ENCODE peak calls at places on chromosome 17, in six cellular contexts. B is HFFc6, M is adrenal gland, H is glutamatergic neuron, Q is fibroblast of pulmonary artery, G is omental fat pad. Z is an unnamed sample.

GRCh38 chr17:37375685-37376084 is at the start of gene C17orf78:
- DNase-seq in B (no peak), M (no peak), H (no peak), Q (no peak), G (no peak), Z (no peak)

GRCh38 chr17:78131172-78132085 is 858 bp downstream of the TMC8 start:
- DNase-seq in B (no peak), M (no peak), H (no peak), Q (no peak), G (no peak), Z (no peak)

GRCh38 chr17:6254036-6254435 is 180.9 kb downstream of the AIPL1 start:
- DNase-seq in B (no peak), M (no peak), H (no peak), Q (no peak), G (no peak), Z (no peak)

GRCh38 chr17:81448442-81448841 is 53.2 kb downstream of the BAHCC1 start:
- DNase-seq in B (no peak), M (no peak), H (no peak), Q (no peak), G (no peak), Z (no peak)

GRCh38 chr17:39927101-39927927 is at the start of the genes LRRC3C and ORMDL3:
- DNase-seq in B (peak; percentile 89), M (peak; percentile 95), H (peak; percentile 94), Q (peak; percentile 94), G (peak; percentile 71), Z (peak; percentile 92)

GRCh38 chr17:31859487-31860008 is 504 bp upstream of the COPRS start:
- DNase-seq in B (no peak), M (no peak), H (no peak), Q (no peak), G (no peak), Z (no peak)

GRCh38 chr17:7119314-7119713 is 4.7 kb upstream of the ASGR2 start:
- DNase-seq in B (no peak), M (peak; percentile 14), H (no peak), Q (no peak), G (no peak), Z (no peak)

GRCh38 chr17:64216030-64216384 is 47.1 kb downstream of the TEX2 start:
- DNase-seq in B (peak; percentile 60), M (no peak), H (no peak), Q (peak; percentile 58), G (no peak), Z (no peak)

GRCh38 chr17:36880506-36880905 is 56.8 kb upstream of the LHX1 start:
- DNase-seq in B (no peak), M (no peak), H (no peak), Q (no peak), G (no peak), Z (no peak)

GRCh38 chr17:55110521-55110920 is 142.0 kb downstream of the STXBP4 start:
- DNase-seq in B (no peak), M (no peak), H (no peak), Q (no peak), G (no peak), Z (no peak)

GRCh38 chr17:75316253-75316652 is 27.0 kb upstream of the SLC25A19 start:
- DNase-seq in B (no peak), M (no peak), H (no peak), Q (no peak), G (no peak), Z (no peak)

GRCh38 chr17:61947367-61948078 is 19.7 kb upstream of the INTS2 start:
- DNase-seq in B (no peak), M (no peak), H (no peak), Q (no peak), G (no peak), Z (no peak)

GRCh38 chr17:21252875-21253645 is at the start of gene NATD1:
- DNase-seq in B (peak; percentile 58), M (peak; percentile 93), H (peak; percentile 80), Q (peak; percentile 86), G (peak; percentile 83), Z (peak; percentile 56)

GRCh38 chr17:47949197-47949759 is 7.9 kb downstream of the PNPO start:
- DNase-seq in B (peak; percentile 69), M (peak; percentile 93), H (peak; percentile 96), Q (peak; percentile 86), G (peak; percentile 89), Z (peak; percentile 97)

GRCh38 chr17:79711715-79712305 is 18.9 kb upstream of the ENPP7 start:
- DNase-seq in B (no peak), M (no peak), H (no peak), Q (no peak), G (no peak), Z (no peak)

GRCh38 chr17:73231363-73231762 is 30.3 kb downstream of the CPSF4L start:
- DNase-seq in B (peak; percentile 11), M (no peak), H (peak; percentile 33), Q (peak; percentile 23), G (no peak), Z (no peak)

GRCh38 chr17:58224315-58224714 is 5.3 kb upstream of the MKS1 start:
- DNase-seq in B (peak; percentile 73), M (no peak), H (no peak), Q (peak; percentile 53), G (no peak), Z (no peak)

GRCh38 chr17:42285346-42286050 is 2.8 kb upstream of the STAT5A start:
- DNase-seq in B (no peak), M (peak; percentile 14), H (no peak), Q (no peak), G (no peak), Z (no peak)

GRCh38 chr17:79838541-79839274 is 532 bp downstream of the CBX4 start:
- DNase-seq in B (peak; percentile 52), M (peak; percentile 66), H (peak; percentile 79), Q (peak; percentile 69), G (no peak), Z (peak; percentile 62)

GRCh38 chr17:28895794-28896447 is 1.6 kb downstream of the FLOT2 start:
- DNase-seq in B (no peak), M (no peak), H (no peak), Q (no peak), G (no peak), Z (no peak)
- TF ChIP-seq CTCF in B (no peak), M (no peak), H (no peak), Q (no peak), G (no peak), Z (no peak)

GRCh38 chr17:51739245-51739886 is 419.1 kb downstream of the CA10 start:
- DNase-seq in B (no peak), M (no peak), H (no peak), Q (no peak), G (no peak), Z (no peak)

GRCh38 chr17:51731941-51732722 is 426.4 kb downstream of the CA10 start:
- DNase-seq in B (no peak), M (no peak), H (no peak), Q (no peak), G (no peak), Z (no peak)

GRCh38 chr17:51733166-51733565 is 425.3 kb downstream of the CA10 start:
- DNase-seq in B (no peak), M (no peak), H (no peak), Q (no peak), G (no peak), Z (no peak)

GRCh38 chr17:51734976-51735375 is 423.5 kb downstream of the CA10 start:
- DNase-seq in B (no peak), M (no peak), H (no peak), Q (no peak), G (no peak), Z (no peak)

DNA sequence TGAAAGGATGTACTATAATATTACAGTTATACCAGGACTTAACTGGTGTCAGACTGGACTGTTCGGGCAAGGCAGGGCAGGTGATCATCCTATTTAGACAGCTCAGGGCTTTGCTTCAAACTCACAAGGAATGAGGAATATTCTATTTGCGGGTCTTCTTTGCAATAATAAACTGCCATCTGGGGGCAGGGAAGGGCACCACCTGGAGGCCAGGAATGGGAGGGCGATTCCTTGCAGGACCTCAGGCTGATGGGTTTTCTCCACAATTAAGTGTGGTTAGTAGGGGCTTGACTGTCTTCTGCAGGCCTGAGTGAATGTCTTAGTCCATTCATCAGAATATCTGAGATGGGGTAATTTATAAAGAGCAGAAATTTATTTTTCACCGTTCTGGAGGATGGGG is 424.1 kb downstream of the CA10 start:
- DNase-seq in B (no peak), M (no peak), H (peak; percentile 61), Q (no peak), G (no peak), Z (no peak)
- TF ChIP-seq CTCF in B (peak; percentile 31), M (no peak), H (peak; percentile 71), Q (peak; percentile 13), G (no peak), Z (peak; percentile 58)

DNA sequence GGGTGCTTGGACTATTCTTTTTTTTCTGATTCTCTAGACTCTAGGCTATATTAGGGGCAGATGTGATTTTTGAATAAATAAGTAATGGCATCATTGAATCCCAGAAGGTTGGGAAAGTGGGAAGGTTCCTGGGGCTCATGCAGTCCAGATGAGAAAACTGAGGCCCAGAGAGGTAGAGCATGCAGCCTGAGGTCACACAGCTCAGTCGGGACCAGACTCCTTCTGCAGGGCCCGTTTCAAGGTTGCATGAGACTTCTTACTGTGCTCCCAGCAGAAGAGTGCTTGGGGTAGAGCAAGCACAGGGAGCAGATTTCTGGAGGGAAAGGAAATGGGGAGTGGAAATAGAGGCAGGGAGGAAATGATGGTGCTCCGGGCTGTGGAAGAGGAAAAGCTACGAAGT is 59.8 kb downstream of the MGAT5B start:
- DNase-seq in B (no peak), M (no peak), H (no peak), Q (no peak), G (no peak), Z (no peak)
- TF ChIP-seq CTCF in B (no peak), M (no peak), H (no peak), Q (no peak), G (no peak), Z (no peak)

DNA sequence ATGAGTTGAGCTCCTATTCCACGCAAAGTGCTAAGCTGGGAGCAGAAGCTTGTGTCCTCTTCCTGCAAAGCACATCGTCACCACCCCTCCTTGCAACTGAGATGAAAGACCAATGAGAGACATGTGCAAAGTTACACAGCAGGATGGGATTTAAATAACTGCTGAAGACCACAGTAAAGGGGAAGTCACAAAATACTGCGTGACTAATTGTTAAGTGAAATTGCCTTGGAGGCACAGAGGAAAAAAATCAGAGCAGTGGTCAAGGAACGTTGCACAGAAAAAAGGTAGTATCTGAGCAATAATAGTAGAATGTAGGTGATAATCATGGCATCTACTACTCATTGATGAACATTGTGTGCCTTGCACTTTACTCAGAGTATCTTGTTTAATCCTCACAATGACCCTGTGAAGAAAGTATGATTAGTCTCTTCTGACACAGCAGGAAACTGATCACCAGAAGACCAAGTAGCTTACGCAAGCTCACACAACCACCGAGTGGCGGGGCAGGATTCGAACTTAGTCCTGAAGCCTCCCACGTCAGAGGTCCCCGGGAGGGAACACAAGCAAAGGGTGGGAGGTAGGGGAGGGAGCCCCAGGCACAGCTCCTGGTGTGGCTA is 15.4 kb upstream of the MYO18A start:
- DNase-seq in B (peak; percentile 8), M (no peak), H (no peak), Q (no peak), G (no peak), Z (no peak)
- TF ChIP-seq CTCF in B (no peak), M (no peak), H (no peak), Q (no peak), G (no peak), Z (no peak)

Z was measured in neural crest cell.